ENCODE peak calls at places on chromosomes 13 and 19, in six cellular contexts. A, U, M, H, Y and L are unnamed samples.

GRCh38 chr13:47184311-47184710 is 287.5 kb upstream of the HTR2A start:
- DNase-seq in Y (no peak), H (no peak), M (no peak), U (no peak), A (no peak), L (no peak)

GRCh38 chr19:55145241-55145640 is 3.8 kb downstream of the TNNT1 start:
- DNase-seq in Y (no peak), U (no peak), M (no peak), A (no peak), H (no peak), L (no peak)

GRCh38 chr13:99278199-99278598 is 20.0 kb upstream of the GPR18 start:
- DNase-seq in H (no peak), U (no peak), A (no peak), Y (no peak), M (no peak), L (no peak)

GRCh38 chr19:23547816-23548430 is 139.1 kb downstream of the ZNF675 start:
- DNase-seq in M (no peak), U (no peak), Y (no peak), A (no peak), H (no peak), L (no peak)

GRCh38 chr13:29909975-29910674 is 59.7 kb upstream of the UBL3 start:
- DNase-seq in U (peak; percentile 28), A (no peak), H (no peak), M (peak; percentile 31), Y (no peak), L (no peak)

GRCh38 chr13:98938801-98939200 is 39.1 kb downstream of the DOCK9 start:
- DNase-seq in H (no peak), A (no peak), Y (no peak), M (no peak), U (no peak), L (no peak)

GRCh38 chr13:105047676-105048295 is 1487.7 kb downstream of the EFNB2 start:
- DNase-seq in U (no peak), H (no peak), Y (no peak), M (no peak), A (no peak), L (no peak)

GRCh38 chr19:39951065-39951650 is 16.7 kb upstream of the FCGBP start:
- DNase-seq in H (no peak), U (no peak), A (no peak), M (no peak), Y (no peak), L (no peak)

GRCh38 chr19:55373993-55374757 is 2.5 kb upstream of the TMEM190 start:
- DNase-seq in M (peak; percentile 88), Y (no peak), A (no peak), H (no peak), U (no peak), L (no peak)

GRCh38 chr13:110047511-110047910 is 259.4 kb downstream of the COL4A1 start:
- DNase-seq in A (peak; percentile 35), Y (peak; percentile 49), U (no peak), H (peak; percentile 55), M (no peak), L (no peak)

GRCh38 chr13:98025480-98026025 is 72.1 kb downstream of the IPO5 start:
- DNase-seq in M (no peak), A (no peak), Y (no peak), U (no peak), H (no peak), L (no peak)

GRCh38 chr19:10421240-10421948 is 1.1 kb downstream of the PDE4A start:
- DNase-seq in M (no peak), A (no peak), U (no peak), H (no peak), Y (no peak), L (no peak)

GRCh38 chr19:43316591-43317319 is 36.7 kb upstream of the CD177 start:
- DNase-seq in M (peak; percentile 66), U (no peak), A (no peak), H (no peak), Y (no peak), L (no peak)

GRCh38 chr19:492091-492531 is 4.2 kb upstream of the MADCAM1 start:
- DNase-seq in A (no peak), H (no peak), U (no peak), M (no peak), Y (peak; percentile 26), L (no peak)

GRCh38 chr13:76812206-76812882 is 73.9 kb downstream of the KCTD12 start:
- DNase-seq in Y (peak; percentile 25), H (peak; percentile 35), M (no peak), A (no peak), U (peak; percentile 60), L (no peak)

GRCh38 chr19:16814526-16815100 is 14.6 kb upstream of the SIN3B start:
- DNase-seq in U (no peak), M (no peak), Y (no peak), A (no peak), H (no peak), L (no peak)

DNA sequence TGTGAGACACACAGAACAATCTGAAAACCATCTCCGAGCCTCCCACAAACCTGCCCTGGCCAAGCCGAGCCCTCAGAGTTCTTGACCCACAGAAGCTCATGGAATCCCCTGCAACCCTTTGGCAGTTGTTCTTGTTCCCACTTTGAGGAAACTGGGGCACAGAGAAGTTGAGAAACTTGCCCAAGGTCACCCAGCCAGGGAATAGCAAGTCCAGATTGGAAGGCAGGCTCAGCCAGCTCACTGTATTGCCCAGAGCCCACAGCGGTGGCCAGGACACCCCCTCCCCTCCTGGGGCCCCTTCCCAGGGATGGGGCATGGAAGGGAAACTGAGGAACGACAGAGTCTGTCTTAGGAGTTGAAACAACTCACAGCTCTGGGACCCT is 1.8 kb downstream of the ZSWIM4 start:
- DNase-seq in Y (peak; percentile 59), A (no peak), M (no peak), U (no peak), H (no peak), L (no peak)
- H3K4me3 ChIP-seq in Y (no peak overlapping the region), A (peak overlapping the region; percentile 87), M (peak overlapping the region; percentile 99), U (peak overlapping the region; percentile 94), H (no peak overlapping the region), L (peak overlapping the region; percentile 91)

DNA sequence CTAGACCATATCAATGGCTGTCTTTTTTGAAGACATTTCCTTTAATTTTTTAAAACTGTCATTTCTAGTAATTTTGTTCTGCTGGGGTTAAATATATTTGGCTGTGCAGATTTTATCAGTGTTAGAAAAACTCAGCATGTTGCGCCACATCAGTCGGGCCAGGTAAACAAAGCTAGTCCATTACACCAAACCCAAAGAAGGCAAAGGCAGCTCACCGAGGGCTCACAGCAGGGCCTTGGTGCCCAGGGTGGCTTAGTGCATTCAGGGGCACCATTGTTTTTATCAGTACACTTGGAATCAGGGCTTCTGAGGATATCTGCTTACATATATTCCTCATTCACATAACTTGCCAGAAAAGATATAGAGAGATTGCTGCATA is 22.2 kb downstream of the SPATA13 start:
- DNase-seq in H (no peak), Y (no peak), M (no peak), A (no peak), U (no peak), L (no peak)
- TF ChIP-seq POLR2A in H (no peak), Y (no peak), M (no peak), A (no peak), U (no peak), L (no peak)

DNA sequence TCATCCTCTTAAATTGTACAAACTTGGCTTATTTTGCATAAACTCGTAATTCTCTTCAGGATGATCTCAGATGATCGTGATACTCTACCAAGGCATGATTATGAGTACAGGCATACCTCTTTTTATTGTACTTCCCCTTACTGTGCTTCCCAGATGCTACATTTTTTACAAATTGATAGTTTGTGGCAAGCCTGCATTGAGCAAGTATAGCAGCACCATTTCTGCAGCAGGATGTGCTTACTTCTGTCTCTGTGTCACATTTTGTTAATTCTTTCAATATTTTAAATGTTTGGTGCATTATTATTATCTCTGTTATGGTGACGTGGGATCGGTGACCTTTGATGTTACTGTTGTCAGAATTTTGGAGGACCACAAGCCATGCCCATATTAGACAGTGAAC is 752.3 kb downstream of the PCDH9 start:
- DNase-seq in H (no peak), U (no peak), Y (no peak), M (no peak), A (no peak), L (no peak)
- H3K4me1 ChIP-seq in H (no peaks in the 10 kb centered on the region), U (no peaks in the 10 kb centered on the region), Y (no peaks in the 10 kb centered on the region), M (no peaks in the 10 kb centered on the region), A (no peaks in the 10 kb centered on the region), L (no peaks in the 10 kb centered on the region)

GRCh38 chr19:17949956-17950309 is 17.0 kb upstream of the KCNN1 start:
- DNase-seq in H (no peak), A (no peak), M (no peak), Y (no peak), U (no peak), L (no peak)

GRCh38 chr19:17946965-17947784 is 14.4 kb downstream of the CCDC124 start:
- DNase-seq in U (no peak), M (peak; percentile 32), Y (peak; percentile 25), A (no peak), H (no peak), L (no peak)

GRCh38 chr19:17948967-17949930 is 16.4 kb downstream of the CCDC124 start:
- DNase-seq in Y (no peak), U (no peak), H (no peak), A (no peak), M (no peak), L (no peak)

GRCh38 chr19:17947815-17948473 is 15.1 kb downstream of the CCDC124 start:
- DNase-seq in U (peak; percentile 63), Y (peak; percentile 92), A (peak; percentile 93), M (peak; percentile 90), H (peak; percentile 93), L (peak; percentile 34)

DNA sequence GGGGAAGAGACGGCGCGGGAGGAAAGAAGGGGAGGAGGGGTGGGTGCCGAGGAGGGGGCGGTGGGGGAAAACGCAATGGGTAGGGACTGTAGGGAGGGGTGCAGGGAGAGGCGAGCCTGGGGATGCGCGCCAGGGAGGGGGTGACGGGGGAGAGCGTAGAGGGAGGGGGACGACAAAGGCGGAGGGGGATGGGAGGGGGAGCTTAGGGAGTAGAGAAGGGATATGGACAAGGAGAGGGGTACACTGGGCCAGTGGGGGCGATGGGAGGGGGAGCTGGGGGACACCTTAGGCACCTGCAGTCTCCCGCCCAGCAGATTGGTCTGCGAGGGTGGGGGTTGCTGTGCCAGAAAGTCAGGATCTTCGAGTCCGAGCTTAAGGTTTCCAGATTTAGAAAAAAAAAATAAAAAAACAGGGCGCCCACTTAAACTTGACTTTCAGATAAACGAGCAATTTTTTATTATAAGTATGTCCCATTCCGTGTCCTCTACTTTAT is 15.7 kb downstream of the CCDC124 start:
- DNase-seq in A (no peak), H (peak; percentile 30), Y (no peak), M (no peak), U (no peak), L (no peak)
- H3K4me3 ChIP-seq in A (no peak overlapping the region), H (peak overlapping the region; percentile 83), Y (no peak overlapping the region), M (peak overlapping the region; percentile 52), U (peak overlapping the region; percentile 91), L (peak overlapping the region; percentile 57)